ENCODE peak calls at places on chromosomes 11 and 22, in ten cellular contexts. O is right atrium auricular region, S is hepatocyte, T is SJSA1, D is AG04450, K is K562, W is SK-N-SH, U is heart right ventricle, B is Caco-2, A is Peyer's patch. H is an unnamed sample.

GRCh38 chr22:50248192-50249084 is 2.6 kb downstream of the HDAC10 start:
- DNase-seq in U (no peak), O (no peak), T (no peak), A (no peak), D (no peak), K (no peak), B (no peak), S (no peak), W (no peak), H (no peak)

GRCh38 chr11:131977854-131978253 is 607.4 kb downstream of the NTM start:
- DNase-seq in A (no peak), O (no peak), W (no peak), D (peak; percentile 43), B (no peak), S (no peak), T (peak; percentile 42), K (no peak), U (no peak), H (no peak)

GRCh38 chr11:65493367-65494176 is 5.3 kb upstream of the MALAT1 start:
- DNase-seq in K (no peak), O (peak; percentile 98), B (peak; percentile 74), W (no peak), S (peak; percentile 87), A (no peak), U (peak; percentile 54), D (no peak), T (peak; percentile 95), H (peak; percentile 93)

GRCh38 chr11:57458060-57458409 is 2.3 kb upstream of the RTN4RL2 start:
- DNase-seq in D (no peak), B (peak; percentile 46), O (no peak), U (no peak), S (no peak), K (no peak), A (no peak), W (no peak), T (no peak), H (no peak)

GRCh38 chr11:133903875-133904817 is 52.6 kb downstream of the IGSF9B start:
- DNase-seq in B (no peak), O (no peak), T (no peak), S (no peak), U (no peak), K (no peak), W (no peak), D (no peak), A (no peak), H (no peak)

GRCh38 chr11:17188675-17189074 is 19.1 kb downstream of the PIK3C2A start:
- DNase-seq in T (no peak), O (no peak), W (no peak), D (no peak), S (no peak), K (no peak), U (no peak), B (no peak), A (no peak), H (no peak)

GRCh38 chr11:64570341-64570740 is 20.7 kb upstream of the SLC22A12 start:
- DNase-seq in O (no peak), B (no peak), W (no peak), T (no peak), D (no peak), U (no peak), A (no peak), K (no peak), S (no peak), H (no peak)

GRCh38 chr11:1836011-1836945 is 1.5 kb downstream of the SYT8 start:
- DNase-seq in T (no peak), D (no peak), O (no peak), B (no peak), A (no peak), S (no peak), K (no peak), U (peak; percentile 17), W (no peak), H (no peak)

GRCh38 chr11:130063398-130063797 is 6.3 kb upstream of the APLP2 start:
- DNase-seq in T (no peak), W (no peak), B (no peak), A (no peak), U (no peak), D (no peak), S (no peak), K (no peak), O (no peak), H (no peak)

GRCh38 chr22:32475428-32476010 is 908 bp downstream of the FBXO7 start:
- DNase-seq in O (peak; percentile 65), A (peak; percentile 39), T (no peak), B (peak; percentile 19), S (peak; percentile 50), W (peak; percentile 23), D (no peak), U (peak; percentile 23), K (no peak), H (peak; percentile 57)

GRCh38 chr11:59206635-59207034 is 6.1 kb downstream of the MPEG1 start:
- DNase-seq in O (no peak), S (peak; percentile 58), W (peak; percentile 34), B (peak; percentile 63), U (no peak), K (peak; percentile 32), T (no peak), A (no peak), D (no peak), H (peak; percentile 50)

GRCh38 chr11:1937616-1938342 is 9.4 kb upstream of the MRPL23 start:
- DNase-seq in B (peak; percentile 0), T (peak; percentile 37), W (peak; percentile 25), K (no peak), O (no peak), A (no peak), S (no peak), D (no peak), U (no peak), H (no peak)

GRCh38 chr11:16610738-16611388 is 127.6 kb upstream of the C11orf58 start:
- DNase-seq in U (no peak), T (no peak), S (peak; percentile 26), O (no peak), D (no peak), K (no peak), A (no peak), W (no peak), B (no peak), H (no peak)

GRCh38 chr11:719214-720016 is 13.4 kb downstream of the EPS8L2 start:
- DNase-seq in T (no peak), D (no peak), W (peak; percentile 38), O (no peak), S (no peak), A (no peak), U (no peak), B (no peak), K (no peak), H (no peak)

GRCh38 chr11:708511-708910 is 2.5 kb downstream of the EPS8L2 start:
- DNase-seq in K (no peak), A (no peak), B (no peak), D (no peak), U (no peak), S (no peak), O (no peak), T (no peak), W (peak; percentile 24), H (no peak)

GRCh38 chr11:709109-709997 is 3.3 kb downstream of the EPS8L2 start:
- DNase-seq in U (no peak), A (no peak), S (peak; percentile 20), D (no peak), W (peak; percentile 37), T (no peak), O (no peak), B (no peak), K (no peak), H (no peak)

GRCh38 chr11:720017-720641 is 14.1 kb downstream of the EPS8L2 start:
- DNase-seq in W (peak; percentile 18), K (no peak), S (no peak), O (no peak), T (no peak), A (no peak), U (no peak), D (no peak), B (no peak), H (no peak)

GRCh38 chr11:714436-714835 is 8.4 kb downstream of the EPS8L2 start:
- DNase-seq in O (no peak), B (no peak), S (no peak), A (no peak), K (no peak), W (no peak), U (no peak), T (no peak), D (no peak), H (no peak)
- H3K27me3 ChIP-seq in O (no peaks in the 10 kb centered on the region), B (no peaks in the 10 kb centered on the region), S (no peaks in the 10 kb centered on the region), A (no peaks in the 10 kb centered on the region), K (no peaks in the 10 kb centered on the region), W (peaks cover 11% of the 10 kb centered on the region), U (peaks cover 33% of the 10 kb centered on the region), T (peaks cover 5% of the 10 kb centered on the region), D (no peaks in the 10 kb centered on the region), H (peaks cover 5% of the 10 kb centered on the region)

GRCh38 chr11:123425367-123425766 is 4.7 kb upstream of the GRAMD1B start:
- DNase-seq in W (no peak), D (no peak), K (no peak), A (no peak), O (peak; percentile 16), T (no peak), B (no peak), S (no peak), U (no peak), H (no peak)
- H3K27me3 ChIP-seq in W (no peaks in the 10 kb centered on the region), D (peaks cover 22% of the 10 kb centered on the region), K (no peaks in the 10 kb centered on the region), A (no peaks in the 10 kb centered on the region), O (no peaks in the 10 kb centered on the region), T (no peaks in the 10 kb centered on the region), B (no peaks in the 10 kb centered on the region), S (peaks cover 10% of the 10 kb centered on the region), U (no peaks in the 10 kb centered on the region), H (peaks cover 17% of the 10 kb centered on the region)

GRCh38 chr22:22245935-22246525 is 1.4 kb downstream of the VPREB1 start:
- DNase-seq in A (no peak), D (no peak), O (no peak), T (no peak), U (no peak), B (no peak), S (no peak), W (no peak), K (no peak), H (no peak)
- H3K27me3 ChIP-seq in A (no peaks in the 10 kb centered on the region), D (peaks cover 13% of the 10 kb centered on the region), O (no peaks in the 10 kb centered on the region), T (peaks cover 25% of the 10 kb centered on the region), U (peaks cover 61% of the 10 kb centered on the region), B (no peaks in the 10 kb centered on the region), S (peaks cover 26% of the 10 kb centered on the region), W (peaks cover 31% of the 10 kb centered on the region), K (peaks cover 71% of the 10 kb centered on the region), H (peaks cover 97% of the 10 kb centered on the region)

DNA sequence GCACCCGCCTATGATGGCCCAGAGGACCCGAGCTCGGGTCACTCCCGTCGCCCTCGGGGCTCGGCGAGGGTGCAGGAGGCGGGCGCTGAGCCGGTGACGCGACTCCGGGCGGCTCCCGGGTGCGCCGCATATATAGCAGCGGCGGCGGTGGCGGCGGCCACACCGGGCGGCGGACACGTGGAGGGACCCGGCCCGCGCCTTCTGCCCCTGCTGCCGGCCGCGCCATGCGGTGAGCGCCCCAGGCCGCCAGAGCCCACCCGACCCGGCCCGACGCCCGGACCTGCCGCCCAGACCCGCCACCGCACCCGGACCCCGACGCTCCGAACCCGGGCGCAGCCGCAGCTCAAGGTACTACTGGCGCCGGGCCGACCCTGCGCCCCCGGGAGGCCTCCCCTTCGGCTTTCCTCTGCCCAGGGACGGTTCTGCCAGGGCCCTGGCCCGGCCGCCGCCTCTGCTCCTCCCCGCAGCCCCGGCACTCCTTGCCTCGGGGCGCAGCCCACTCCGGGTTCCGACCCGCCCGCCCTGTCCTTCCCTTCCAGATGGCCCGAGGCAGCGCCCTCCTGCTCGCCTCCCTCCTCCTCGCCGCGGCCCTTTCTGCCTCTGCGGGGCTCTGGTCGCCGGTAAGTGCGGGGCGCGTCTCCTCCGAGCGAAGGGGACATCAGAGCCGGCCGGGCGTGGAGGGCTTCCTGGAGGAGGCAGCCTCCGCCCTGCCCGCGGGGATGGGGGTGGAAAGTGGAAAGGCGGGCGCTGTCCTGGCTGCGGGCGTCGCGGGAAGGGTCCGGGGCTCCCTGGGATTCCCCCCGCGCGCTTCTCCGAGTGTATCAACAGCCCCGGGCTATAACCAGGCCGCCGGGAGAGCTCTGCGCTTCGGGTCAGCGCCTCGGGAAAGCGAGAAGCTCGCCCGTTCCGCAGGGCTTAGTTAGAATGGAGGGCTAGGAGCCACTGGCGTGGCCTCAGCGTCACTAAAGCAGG is at the start of gene GAL:
- DNase-seq in O (no peak), A (no peak), W (peak; percentile 91), T (peak; percentile 57), S (peak; percentile 53), D (no peak), U (no peak), K (peak; percentile 82), B (peak; percentile 77), H (peak; percentile 59)
- H3K27me3 ChIP-seq in O (peaks cover 10% of the 10 kb centered on the region), A (no peaks in the 10 kb centered on the region), W (peaks cover 39% of the 10 kb centered on the region), T (peaks cover 66% of the 10 kb centered on the region), S (peaks cover 53% of the 10 kb centered on the region), D (peaks cover 29% of the 10 kb centered on the region), U (peaks cover 65% of the 10 kb centered on the region), K (no peaks in the 10 kb centered on the region), B (no peaks in the 10 kb centered on the region), H (peaks cover 62% of the 10 kb centered on the region)

H was measured in cardiac muscle cell.